ENCODE peak calls at places on chromosomes 16 and 17, in ten cellular contexts. One of them, this sample, is unnamed.

GRCh38 chr17:33964344-33964979 is 290.6 kb upstream of the CCL2 start:
- DNase-seq in body of pancreas: no peak
- DNase-seq in anterior cingulate cortex: no peak
- DNase-seq in HuH-7.5: no peak
- DNase-seq in C1 segment of cervical spinal cord: no peak
- DNase-seq in GM04504: no peak
- DNase-seq in EL: no peak
- DNase-seq in hypothalamus: no peak
- DNase-seq in T-helper 9 cell: no peak
- DNase-seq in left ventricle myocardium inferior: no peak
- DNase-seq in this sample: no peak

GRCh38 chr17:20096430-20096829 is 87.3 kb downstream of the SPECC1 start:
- DNase-seq in T-helper 9 cell: no peak
- DNase-seq in left ventricle myocardium inferior: peak; percentile 57
- DNase-seq in body of pancreas: no peak
- DNase-seq in anterior cingulate cortex: no peak
- DNase-seq in EL: no peak
- DNase-seq in GM04504: no peak
- DNase-seq in hypothalamus: no peak
- DNase-seq in C1 segment of cervical spinal cord: no peak
- DNase-seq in HuH-7.5: no peak
- DNase-seq in this sample: no peak

GRCh38 chr17:68794636-68795503 is 160.3 kb downstream of the ABCA8 start:
- DNase-seq in anterior cingulate cortex: no peak
- DNase-seq in HuH-7.5: no peak
- DNase-seq in GM04504: no peak
- DNase-seq in body of pancreas: no peak
- DNase-seq in EL: peak; percentile 14
- DNase-seq in left ventricle myocardium inferior: peak; percentile 55
- DNase-seq in T-helper 9 cell: no peak
- DNase-seq in C1 segment of cervical spinal cord: peak; percentile 29
- DNase-seq in hypothalamus: peak; percentile 4
- DNase-seq in this sample: no peak

GRCh38 chr17:76529224-76529642 is 8.3 kb downstream of the CYGB start:
- DNase-seq in C1 segment of cervical spinal cord: peak; percentile 52
- DNase-seq in anterior cingulate cortex: no peak
- DNase-seq in HuH-7.5: no peak
- DNase-seq in T-helper 9 cell: no peak
- DNase-seq in GM04504: peak; percentile 84
- DNase-seq in hypothalamus: no peak
- DNase-seq in left ventricle myocardium inferior: peak; percentile 87
- DNase-seq in body of pancreas: no peak
- DNase-seq in EL: peak; percentile 87
- DNase-seq in this sample: no peak

GRCh38 chr16:89409161-89409711 is 81.1 kb downstream of the ANKRD11 start:
- DNase-seq in C1 segment of cervical spinal cord: no peak
- DNase-seq in T-helper 9 cell: peak; percentile 70
- DNase-seq in HuH-7.5: no peak
- DNase-seq in body of pancreas: no peak
- DNase-seq in left ventricle myocardium inferior: no peak
- DNase-seq in hypothalamus: no peak
- DNase-seq in anterior cingulate cortex: no peak
- DNase-seq in GM04504: no peak
- DNase-seq in EL: peak; percentile 49
- DNase-seq in this sample: peak; percentile 85

GRCh38 chr17:82400830-82401229 is 17.3 kb upstream of the HEXD start:
- DNase-seq in left ventricle myocardium inferior: peak; percentile 47
- DNase-seq in GM04504: no peak
- DNase-seq in body of pancreas: no peak
- DNase-seq in EL: no peak
- DNase-seq in T-helper 9 cell: peak; percentile 37
- DNase-seq in hypothalamus: no peak
- DNase-seq in C1 segment of cervical spinal cord: peak; percentile 1
- DNase-seq in anterior cingulate cortex: no peak
- DNase-seq in HuH-7.5: no peak
- DNase-seq in this sample: peak; percentile 23

GRCh38 chr16:86042996-86043725 is 144.2 kb downstream of the IRF8 start:
- DNase-seq in HuH-7.5: no peak
- DNase-seq in anterior cingulate cortex: no peak
- DNase-seq in left ventricle myocardium inferior: no peak
- DNase-seq in EL: no peak
- DNase-seq in GM04504: no peak
- DNase-seq in T-helper 9 cell: no peak
- DNase-seq in C1 segment of cervical spinal cord: no peak
- DNase-seq in body of pancreas: no peak
- DNase-seq in hypothalamus: no peak
- DNase-seq in this sample: no peak

GRCh38 chr17:83055911-83056582 is 23.4 kb upstream of the METRNL start:
- DNase-seq in GM04504: peak; percentile 70
- DNase-seq in anterior cingulate cortex: no peak
- DNase-seq in left ventricle myocardium inferior: peak; percentile 15
- DNase-seq in HuH-7.5: no peak
- DNase-seq in hypothalamus: no peak
- DNase-seq in C1 segment of cervical spinal cord: no peak
- DNase-seq in T-helper 9 cell: no peak
- DNase-seq in body of pancreas: no peak
- DNase-seq in EL: peak; percentile 87
- DNase-seq in this sample: no peak

GRCh38 chr17:50361561-50362480 is 11.2 kb downstream of the MRPL27 start:
- DNase-seq in left ventricle myocardium inferior: no peak
- DNase-seq in EL: peak; percentile 67
- DNase-seq in T-helper 9 cell: peak; percentile 32
- DNase-seq in body of pancreas: peak; percentile 71
- DNase-seq in hypothalamus: no peak
- DNase-seq in anterior cingulate cortex: no peak
- DNase-seq in GM04504: peak; percentile 32
- DNase-seq in HuH-7.5: peak; percentile 84
- DNase-seq in C1 segment of cervical spinal cord: peak; percentile 9
- DNase-seq in this sample: peak; percentile 42

GRCh38 chr16:6190756-6191155 is 1093.2 kb upstream of the EEF2KMT start:
- DNase-seq in left ventricle myocardium inferior: no peak
- DNase-seq in GM04504: no peak
- DNase-seq in C1 segment of cervical spinal cord: no peak
- DNase-seq in hypothalamus: no peak
- DNase-seq in HuH-7.5: no peak
- DNase-seq in T-helper 9 cell: no peak
- DNase-seq in EL: no peak
- DNase-seq in anterior cingulate cortex: peak; percentile 8
- DNase-seq in body of pancreas: no peak
- DNase-seq in this sample: no peak

GRCh38 chr16:13898233-13898632 is 21.7 kb upstream of the ERCC4 start:
- DNase-seq in GM04504: no peak
- DNase-seq in left ventricle myocardium inferior: no peak
- DNase-seq in anterior cingulate cortex: no peak
- DNase-seq in body of pancreas: no peak
- DNase-seq in C1 segment of cervical spinal cord: no peak
- DNase-seq in hypothalamus: no peak
- DNase-seq in EL: no peak
- DNase-seq in HuH-7.5: no peak
- DNase-seq in T-helper 9 cell: no peak
- DNase-seq in this sample: no peak

GRCh38 chr16:20385844-20386832 is 18.4 kb downstream of the PDILT start:
- DNase-seq in hypothalamus: no peak
- DNase-seq in body of pancreas: peak; percentile 91
- DNase-seq in C1 segment of cervical spinal cord: peak; percentile 26
- DNase-seq in HuH-7.5: peak; percentile 34
- DNase-seq in left ventricle myocardium inferior: peak; percentile 59
- DNase-seq in GM04504: peak; percentile 12
- DNase-seq in anterior cingulate cortex: peak; percentile 46
- DNase-seq in T-helper 9 cell: peak; percentile 47
- DNase-seq in EL: peak; percentile 36
- DNase-seq in this sample: peak; percentile 28

GRCh38 chr17:82605939-82606600 is 42.2 kb downstream of the WDR45B start:
- DNase-seq in body of pancreas: no peak
- DNase-seq in T-helper 9 cell: no peak
- DNase-seq in left ventricle myocardium inferior: no peak
- DNase-seq in anterior cingulate cortex: no peak
- DNase-seq in GM04504: no peak
- DNase-seq in hypothalamus: no peak
- DNase-seq in C1 segment of cervical spinal cord: no peak
- DNase-seq in HuH-7.5: no peak
- DNase-seq in EL: no peak
- DNase-seq in this sample: no peak

GRCh38 chr17:80719449-80719848 is 174.8 kb downstream of the RPTOR start:
- DNase-seq in GM04504: no peak
- DNase-seq in EL: no peak
- DNase-seq in HuH-7.5: no peak
- DNase-seq in anterior cingulate cortex: no peak
- DNase-seq in T-helper 9 cell: no peak
- DNase-seq in left ventricle myocardium inferior: no peak
- DNase-seq in C1 segment of cervical spinal cord: no peak
- DNase-seq in hypothalamus: no peak
- DNase-seq in body of pancreas: no peak
- DNase-seq in this sample: no peak

GRCh38 chr17:56751145-56751743 is 82.5 kb downstream of the C17orf67 start:
- DNase-seq in HuH-7.5: no peak
- DNase-seq in EL: peak; percentile 12
- DNase-seq in T-helper 9 cell: no peak
- DNase-seq in left ventricle myocardium inferior: no peak
- DNase-seq in anterior cingulate cortex: no peak
- DNase-seq in C1 segment of cervical spinal cord: no peak
- DNase-seq in hypothalamus: no peak
- DNase-seq in body of pancreas: no peak
- DNase-seq in GM04504: no peak
- DNase-seq in this sample: no peak

GRCh38 chr17:83179378-83179777 is 100.0 kb downstream of the METRNL start:
- DNase-seq in T-helper 9 cell: no peak
- DNase-seq in left ventricle myocardium inferior: no peak
- DNase-seq in body of pancreas: peak; percentile 1
- DNase-seq in hypothalamus: no peak
- DNase-seq in HuH-7.5: no peak
- DNase-seq in anterior cingulate cortex: no peak
- DNase-seq in GM04504: no peak
- DNase-seq in EL: no peak
- DNase-seq in C1 segment of cervical spinal cord: no peak
- DNase-seq in this sample: no peak

GRCh38 chr17:58329808-58330543 is 1.4 kb upstream of the TSPOAP1 start:
- DNase-seq in EL: no peak
- DNase-seq in C1 segment of cervical spinal cord: no peak
- DNase-seq in hypothalamus: no peak
- DNase-seq in T-helper 9 cell: no peak
- DNase-seq in anterior cingulate cortex: no peak
- DNase-seq in HuH-7.5: no peak
- DNase-seq in left ventricle myocardium inferior: no peak
- DNase-seq in GM04504: no peak
- DNase-seq in body of pancreas: no peak
- DNase-seq in this sample: peak; percentile 30

GRCh38 chr16:80197790-80198201 is 343.0 kb upstream of the DYNLRB2 start:
- DNase-seq in hypothalamus: no peak
- DNase-seq in HuH-7.5: no peak
- DNase-seq in C1 segment of cervical spinal cord: no peak
- DNase-seq in anterior cingulate cortex: no peak
- DNase-seq in body of pancreas: no peak
- DNase-seq in T-helper 9 cell: no peak
- DNase-seq in GM04504: peak; percentile 40
- DNase-seq in EL: peak; percentile 96
- DNase-seq in left ventricle myocardium inferior: no peak
- DNase-seq in this sample: no peak

GRCh38 chr17:16976686-16977550 is 5.0 kb upstream of the TNFRSF13B start:
- DNase-seq in C1 segment of cervical spinal cord: no peak
- DNase-seq in left ventricle myocardium inferior: no peak
- DNase-seq in hypothalamus: no peak
- DNase-seq in body of pancreas: no peak
- DNase-seq in anterior cingulate cortex: no peak
- DNase-seq in T-helper 9 cell: no peak
- DNase-seq in EL: no peak
- DNase-seq in HuH-7.5: no peak
- DNase-seq in GM04504: no peak
- DNase-seq in this sample: no peak

GRCh38 chr17:36578671-36579070 is 13.0 kb upstream of the DHRS11 start:
- DNase-seq in C1 segment of cervical spinal cord: no peak
- DNase-seq in anterior cingulate cortex: no peak
- DNase-seq in HuH-7.5: no peak
- DNase-seq in GM04504: no peak
- DNase-seq in hypothalamus: no peak
- DNase-seq in left ventricle myocardium inferior: no peak
- DNase-seq in T-helper 9 cell: no peak
- DNase-seq in EL: no peak
- DNase-seq in body of pancreas: no peak
- DNase-seq in this sample: no peak

GRCh38 chr16:49513040-49513439 is 139.4 kb downstream of the C16orf78 start:
- DNase-seq in C1 segment of cervical spinal cord: no peak
- DNase-seq in EL: no peak
- DNase-seq in GM04504: no peak
- DNase-seq in left ventricle myocardium inferior: no peak
- DNase-seq in hypothalamus: no peak
- DNase-seq in T-helper 9 cell: no peak
- DNase-seq in anterior cingulate cortex: no peak
- DNase-seq in body of pancreas: no peak
- DNase-seq in HuH-7.5: no peak
- DNase-seq in this sample: no peak

GRCh38 chr17:59311051-59311468 is 20.4 kb upstream of the YPEL2 start:
- DNase-seq in left ventricle myocardium inferior: no peak
- DNase-seq in anterior cingulate cortex: peak; percentile 5
- DNase-seq in body of pancreas: peak; percentile 44
- DNase-seq in C1 segment of cervical spinal cord: no peak
- DNase-seq in EL: peak; percentile 69
- DNase-seq in GM04504: no peak
- DNase-seq in hypothalamus: no peak
- DNase-seq in HuH-7.5: peak; percentile 59
- DNase-seq in T-helper 9 cell: no peak
- DNase-seq in this sample: peak; percentile 51